ENCODE peak calls at places on chromosomes 4 and X, in ten cellular contexts. W is substantia nigra; V is activated T-helper 9 cell treated with anti-CD3 and anti-CD28 coated beads, Interleukin-2, amount 50 U/mL, for 16 hours; H is HT-29; I is NCI-H1436; G is sigmoid colon; Z is H9; M is endothelial cell; N is AG10803; U is neural crest cell. F is an unnamed sample.
A peak's percentile ranks its signal among the peaks of the same experiment; 100 is the strongest.

GRCh38 chrX:40209951-40210617 is 112.3 kb upstream of the BCOR start:
- DNase-seq in W (no peak), V (no peak), U (no peak), N (peak; percentile 7), G (no peak), Z (no peak), I (no peak), H (no peak), M (no peak), F (no peak)

GRCh38 chr4:78768447-78769177 is 7.5 kb upstream of the BMP2K start:
- DNase-seq in H (no peak), I (no peak), N (peak; percentile 37), Z (no peak), W (no peak), V (no peak), M (no peak), U (no peak), G (no peak), F (no peak)

GRCh38 chr4:87679449-87680169 is 29.5 kb downstream of the DMP1 start:
- DNase-seq in G (peak; percentile 78), Z (peak; percentile 62), W (peak; percentile 4), H (peak; percentile 73), N (peak; percentile 71), M (peak; percentile 63), V (peak; percentile 2), U (peak; percentile 69), I (peak; percentile 26), F (no peak)

GRCh38 chr4:98092833-98093439 is 50.3 kb downstream of the STPG2 start:
- DNase-seq in W (no peak), Z (no peak), U (no peak), G (no peak), H (peak; percentile 41), V (no peak), M (no peak), I (no peak), N (peak; percentile 6), F (no peak)

GRCh38 chr4:102868153-102868781 is 525 bp upstream of the CISD2 start:
- DNase-seq in W (no peak), V (no peak), H (no peak), N (no peak), Z (no peak), I (no peak), U (peak; percentile 2), G (peak; percentile 66), M (peak; percentile 20), F (no peak)

GRCh38 chrX:155070038-155070437 is 898 bp downstream of the CMC4 start:
- DNase-seq in V (no peak), N (no peak), H (peak; percentile 24), W (no peak), U (no peak), Z (no peak), M (no peak), I (no peak), G (no peak), F (no peak)

GRCh38 chrX:139801397-139801813 is 93.4 kb upstream of the MCF2 start:
- DNase-seq in Z (no peak), M (no peak), W (no peak), I (peak; percentile 0), N (no peak), H (no peak), U (no peak), V (no peak), G (no peak), F (no peak)

GRCh38 chr4:7808752-7809151 is 130.9 kb downstream of the AFAP1 start:
- DNase-seq in V (no peak), W (no peak), G (peak; percentile 36), I (no peak), N (peak; percentile 67), M (no peak), U (no peak), H (no peak), Z (no peak), F (no peak)

GRCh38 chr4:89598602-89599001 is 238.4 kb downstream of the SNCA start:
- DNase-seq in I (no peak), G (no peak), U (no peak), M (no peak), V (no peak), Z (no peak), N (no peak), H (peak; percentile 57), W (no peak), F (no peak)

GRCh38 chr4:22515145-22515887 is 550 bp downstream of the ADGRA3 start:
- DNase-seq in G (peak; percentile 87), W (no peak), Z (peak; percentile 71), U (peak; percentile 56), N (peak; percentile 52), H (peak; percentile 84), I (peak; percentile 17), V (no peak), M (peak; percentile 55), F (no peak)

GRCh38 chr4:183905593-183906485 is 732 bp downstream of the STOX2 start:
- DNase-seq in I (no peak), M (peak; percentile 49), N (peak; percentile 8), Z (peak; percentile 95), G (no peak), V (no peak), U (peak; percentile 59), W (peak; percentile 57), H (no peak), F (no peak)

GRCh38 chr4:139556071-139556734 is at the start of gene SETD7:
- DNase-seq in H (peak; percentile 77), Z (peak; percentile 88), G (peak; percentile 90), M (peak; percentile 53), V (peak; percentile 50), N (peak; percentile 83), I (peak; percentile 73), W (peak; percentile 59), U (peak; percentile 51), F (peak; percentile 59)

GRCh38 chr4:83082777-83083176 is 31.8 kb downstream of the PLAC8 start:
- DNase-seq in N (peak; percentile 40), I (no peak), M (no peak), Z (no peak), H (no peak), U (no peak), V (no peak), G (no peak), W (no peak), F (no peak)

GRCh38 chr4:54971474-54971950 is 153.9 kb downstream of the KDR start:
- DNase-seq in V (no peak), Z (peak; percentile 47), H (peak; percentile 75), U (no peak), G (no peak), M (peak; percentile 38), W (no peak), I (no peak), N (peak; percentile 45), F (no peak)

GRCh38 chr4:37780444-37781133 is 45.9 kb upstream of the PGM2 start:
- DNase-seq in H (no peak), I (no peak), U (no peak), M (no peak), N (peak; percentile 29), Z (no peak), G (no peak), W (no peak), V (no peak), F (no peak)

GRCh38 chrX:80556148-80556547 is 135.9 kb downstream of the TENT5D start:
- DNase-seq in M (no peak), G (no peak), Z (no peak), I (no peak), V (no peak), W (no peak), U (no peak), N (no peak), H (no peak), F (no peak)

GRCh38 chr4:84691170-84691691 is 108.3 kb downstream of the CDS1 start:
- DNase-seq in W (no peak), V (no peak), Z (no peak), U (no peak), M (no peak), I (no peak), H (peak; percentile 49), G (no peak), N (peak; percentile 91), F (no peak)

GRCh38 chr4:109560687-109561452 is 824 bp downstream of the MCUB start:
- DNase-seq in N (peak; percentile 73), M (no peak), Z (peak; percentile 53), W (peak; percentile 22), I (no peak), G (peak; percentile 73), H (peak; percentile 32), V (peak; percentile 33), U (peak; percentile 20), F (peak; percentile 68)

GRCh38 chrX:105552395-105552794 is 269.9 kb upstream of the NRK start:
- DNase-seq in I (no peak), V (no peak), G (no peak), N (no peak), W (no peak), U (no peak), H (no peak), M (no peak), Z (no peak), F (no peak)

GRCh38 chrX:64580035-64580434 is 184.8 kb upstream of the MTMR8 start:
- DNase-seq in I (no peak), G (no peak), V (no peak), H (no peak), W (no peak), N (no peak), M (no peak), U (no peak), Z (peak; percentile 46), F (no peak)

GRCh38 chrX:9562851-9563250 is 98.0 kb downstream of the TBL1X start:
- DNase-seq in U (no peak), Z (no peak), W (no peak), H (no peak), G (no peak), V (no peak), I (no peak), M (no peak), N (peak; percentile 91), F (no peak)

GRCh38 chrX:106436695-106437094 is 175.1 kb upstream of the RADX start:
- DNase-seq in V (no peak), M (no peak), W (no peak), I (no peak), N (no peak), Z (no peak), G (no peak), H (no peak), U (no peak), F (no peak)

GRCh38 chr4:104693601-104694201 is 199.0 kb upstream of the CXXC4 start:
- DNase-seq in G (no peak), N (no peak), U (no peak), V (no peak), I (no peak), M (no peak), Z (no peak), W (no peak), H (peak; percentile 76), F (no peak)

GRCh38 chr4:23889814-23890269 is at the start of gene PPARGC1A:
- DNase-seq in V (no peak), W (peak; percentile 9), G (peak; percentile 88), Z (no peak), I (peak; percentile 77), M (no peak), U (peak; percentile 13), H (peak; percentile 9), N (no peak), F (peak; percentile 46)

GRCh38 chr4:997375-998071 is 4.3 kb upstream of the SLC26A1 start:
- DNase-seq in V (no peak), I (no peak), N (no peak), Z (no peak), M (no peak), H (no peak), U (no peak), W (no peak), G (no peak), F (no peak)

GRCh38 chr4:856468-856901 is 30.6 kb upstream of the CPLX1 start:
- DNase-seq in M (no peak), N (no peak), G (no peak), U (no peak), W (no peak), V (no peak), I (no peak), Z (no peak), H (no peak), F (no peak)

GRCh38 chr4:86831262-86832090 is 17.7 kb downstream of the SLC10A6 start:
- DNase-seq in M (no peak), V (no peak), U (no peak), I (no peak), N (peak; percentile 94), Z (no peak), H (peak; percentile 12), W (no peak), G (no peak), F (no peak)

GRCh38 chr4:53490965-53491622 is 100.2 kb downstream of the LNX1 start:
- DNase-seq in M (peak; percentile 15), G (no peak), H (peak; percentile 60), N (peak; percentile 98), Z (no peak), I (peak; percentile 10), V (no peak), W (no peak), U (no peak), F (no peak)

F was measured in CD14-positive monocyte.